ENCODE peak calls at places on chromosomes 7 and 10, in five cellular contexts. L is lower lobe of right lung, X is body of pancreas, O is choroid plexus epithelial cell, D is osteocyte. G is an unnamed sample.

GRCh38 chr7:5552123-5552522 is 128.5 kb upstream of the TNRC18 start:
- DNase-seq in L (no peak), O (no peak), X (no peak), D (no peak), G (no peak)

GRCh38 chr7:93921190-93921585 is 347 bp upstream of the GNG11 start:
- DNase-seq in X (no peak), L (no peak), O (no peak), D (no peak), G (no peak)

GRCh38 chr7:157788573-157788972 is 451.8 kb downstream of the DNAJB6 start:
- DNase-seq in D (no peak), L (no peak), O (no peak), X (no peak), G (no peak)

GRCh38 chr7:80273327-80273726 is 138.7 kb downstream of the GNAI1 start:
- DNase-seq in L (no peak), X (no peak), D (no peak), O (peak), G (no peak)

GRCh38 chr10:123782549-123782948 is 109.1 kb downstream of the CPXM2 start:
- DNase-seq in D (no peak), X (no peak), O (no peak), L (no peak), G (no peak)

GRCh38 chr7:112757337-112757736 is 32.9 kb downstream of the TMEM168 start:
- DNase-seq in D (no peak), X (no peak), L (no peak), O (no peak), G (no peak)

GRCh38 chr7:28497026-28497425 is 84.7 kb downstream of the CREB5 start:
- DNase-seq in D (no peak), X (no peak), L (no peak), O (no peak), G (no peak)

GRCh38 chr7:111324228-111324627 is 233.3 kb downstream of the LRRN3 start:
- DNase-seq in D (no peak), L (no peak), O (no peak), X (no peak), G (no peak)

GRCh38 chr10:49325916-49326783 is 27.2 kb downstream of the C10orf71 start:
- DNase-seq in O (no peak), L (no peak), D (peak), X (no peak), G (peak)

GRCh38 chr7:105829681-105830322 is 46.6 kb downstream of the ATXN7L1 start:
- DNase-seq in O (peak), L (no peak), D (no peak), X (no peak), G (no peak)

GRCh38 chr10:36172574-36172973 is 530.5 kb upstream of the FZD8 start:
- DNase-seq in X (no peak), O (peak), D (no peak), L (no peak), G (peak)

GRCh38 chr10:97888641-97889262 is 39.1 kb downstream of the GOLGA7B start:
- DNase-seq in X (no peak), D (no peak), L (peak), O (peak), G (no peak)

DNA sequence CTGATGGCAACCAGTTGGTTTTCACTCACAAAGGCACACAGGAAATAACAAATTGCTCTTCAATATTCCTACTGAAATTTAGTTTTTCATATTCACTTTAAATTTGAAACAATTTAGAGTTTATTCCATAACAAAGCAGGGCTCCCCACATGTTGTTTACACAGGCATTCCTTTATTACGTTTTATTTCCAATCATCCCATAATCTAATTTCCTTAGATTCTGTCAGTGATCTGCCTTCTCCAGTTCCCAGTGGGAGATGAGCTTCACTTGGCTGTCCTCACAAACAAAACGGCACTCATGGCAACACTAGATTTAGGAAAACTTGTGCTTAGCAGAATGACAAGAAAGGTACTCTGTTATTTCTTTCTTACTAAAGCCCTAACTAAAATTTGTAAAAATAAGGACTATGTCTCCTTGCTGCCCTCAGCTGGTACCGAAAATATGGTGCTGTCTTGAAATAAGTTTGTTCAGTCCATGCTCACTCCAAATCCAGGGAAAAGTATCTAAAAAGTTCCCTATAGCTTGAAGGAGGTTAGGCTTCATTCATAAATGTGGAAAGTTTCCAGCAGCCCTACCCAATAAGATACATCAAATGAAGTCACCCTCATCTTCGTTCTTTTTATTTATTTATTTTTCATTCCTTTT is 23.0 kb downstream of the PHYH start:
- DNase-seq in D (no peak), O (peak), X (no peak), L (no peak), G (no peak)
- TF ChIP-seq CTCF in D (peak), O (peak), X (no peak), L (no peak), G (no peak)

DNA sequence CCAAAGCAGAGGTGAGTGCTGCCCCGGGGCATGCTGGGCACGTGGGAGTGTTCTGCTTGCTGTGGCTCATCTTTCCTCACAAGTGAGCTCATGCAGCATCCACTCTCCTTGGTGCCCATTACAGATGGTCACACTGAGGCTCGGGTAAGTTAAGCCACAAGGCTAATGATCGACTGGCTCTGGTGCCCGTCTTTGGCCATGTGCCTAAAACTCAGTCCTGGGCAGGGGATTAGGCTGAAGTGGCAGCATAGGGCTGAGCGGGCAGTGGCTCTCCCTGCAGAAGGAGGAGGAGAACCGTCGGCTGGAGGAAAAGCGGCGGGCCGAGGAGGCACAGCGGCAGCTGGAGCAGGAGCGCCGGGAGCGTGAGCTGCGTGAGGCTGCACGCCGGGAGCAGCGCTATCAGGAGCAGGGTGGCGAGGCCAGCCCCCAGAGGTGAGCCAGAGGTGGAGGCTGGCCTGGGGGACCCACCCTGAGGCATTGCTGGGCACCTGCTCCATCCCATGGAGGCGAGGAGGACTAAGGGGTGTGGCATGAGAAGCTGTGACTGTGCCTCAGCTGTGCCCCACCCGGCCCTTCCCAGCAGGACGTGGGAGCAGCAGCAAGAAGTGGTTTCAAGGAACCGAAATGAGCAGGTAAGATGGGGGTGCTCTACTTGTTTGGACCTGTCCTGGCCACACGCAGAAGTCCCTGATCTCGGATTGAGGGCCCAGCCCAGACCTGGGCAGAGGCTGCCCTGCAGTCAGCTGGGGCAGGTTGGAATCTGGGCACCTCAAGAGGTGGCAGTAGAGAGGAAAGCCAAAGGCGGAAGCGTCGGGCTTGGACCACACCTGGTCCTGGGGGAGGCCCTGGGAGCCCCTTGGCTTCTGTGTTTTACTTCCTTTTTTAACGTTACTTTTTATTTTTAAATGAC is 7.3 kb downstream of the PGAM2 start:
- DNase-seq in X (peak), D (no peak), O (no peak), L (no peak), G (no peak)
- TF ChIP-seq CTCF in X (no peak), D (no peak), O (no peak), L (no peak), G (no peak)

DNA sequence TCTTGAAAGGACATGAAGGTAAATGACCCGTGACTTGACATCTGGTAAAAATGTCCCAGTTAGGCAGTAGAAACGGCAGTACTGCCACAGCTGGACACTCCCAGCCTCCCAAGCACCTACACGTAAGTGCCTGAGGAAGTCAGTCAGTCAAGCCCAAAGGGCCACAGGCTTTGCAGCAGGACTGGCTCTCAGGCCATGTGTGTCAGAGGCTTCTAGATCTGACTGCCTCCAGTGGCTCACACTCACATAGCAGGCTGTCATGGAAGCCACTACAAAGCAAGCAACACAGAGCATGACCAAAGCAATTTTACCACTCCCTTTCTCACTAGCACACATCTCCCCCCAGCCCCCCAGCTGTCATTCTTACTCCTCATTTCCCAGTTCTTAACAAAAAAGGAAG is 17.8 kb upstream of the CCNJ start:
- DNase-seq in D (no peak), X (no peak), L (no peak), O (peak), G (no peak)
- TF ChIP-seq CTCF in D (peak), X (no peak), L (no peak), O (peak), G (no peak)

DNA sequence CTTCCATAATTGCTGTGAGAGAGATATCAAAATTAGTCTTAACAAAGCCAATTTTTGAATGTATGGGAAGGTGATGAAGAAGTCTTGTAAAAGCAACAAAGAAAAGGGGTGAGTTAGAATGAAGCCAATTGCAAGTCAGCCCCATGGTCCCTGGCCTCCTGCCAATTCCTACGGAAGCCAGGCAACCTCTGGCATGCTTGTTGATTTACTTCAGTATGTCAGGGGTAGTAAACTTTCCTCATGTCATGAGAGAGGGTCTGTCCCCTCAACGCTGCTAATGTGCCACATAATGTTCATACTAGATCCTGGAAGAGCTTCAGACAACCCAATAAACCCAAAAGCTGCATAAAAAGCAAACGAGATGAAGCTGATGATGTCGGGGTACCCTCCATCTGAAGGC is 159.1 kb upstream of the YAE1 start:
- DNase-seq in L (no peak), O (peak), D (no peak), X (no peak), G (no peak)
- TF ChIP-seq CTCF in L (no peak), O (no peak), D (no peak), X (no peak), G (no peak)

GRCh38 chr10:29734980-29735627 is 100.3 kb upstream of the SVIL start:
- DNase-seq in X (peak), D (peak), L (peak), O (peak), G (peak)

GRCh38 chr10:29736325-29737208 is 101.8 kb upstream of the SVIL start:
- DNase-seq in L (peak), O (peak), D (peak), X (peak), G (peak)

GRCh38 chr10:29735628-29736324 is 101.0 kb upstream of the SVIL start:
- DNase-seq in L (peak), O (peak), D (peak), X (peak), G (peak)

GRCh38 chr10:29734640-29734979 is 99.8 kb upstream of the SVIL start:
- DNase-seq in O (no peak), X (no peak), L (no peak), D (no peak), G (no peak)

DNA sequence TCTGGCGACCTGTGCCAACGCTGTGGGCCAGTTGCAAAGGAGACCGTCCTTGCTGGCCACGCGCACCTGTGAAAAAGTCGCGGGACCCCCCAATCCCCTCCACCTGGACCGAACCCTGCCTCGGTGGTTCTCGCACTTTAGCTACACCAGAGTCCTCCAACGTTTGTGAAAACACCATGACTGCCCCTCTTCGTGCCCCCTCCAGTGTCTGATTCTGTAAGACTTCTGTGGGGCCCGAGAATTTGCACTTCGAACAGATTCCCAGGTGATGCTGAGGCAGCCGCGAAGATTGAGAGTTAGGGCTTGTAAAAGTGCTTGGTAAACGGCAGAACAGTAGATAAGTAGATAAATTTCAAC is 102.4 kb upstream of the SVIL start:
- DNase-seq in X (no peak), L (no peak), D (no peak), O (no peak), G (no peak)
- TF ChIP-seq CTCF in X (no peak), L (no peak), D (no peak), O (no peak), G (no peak)

DNA sequence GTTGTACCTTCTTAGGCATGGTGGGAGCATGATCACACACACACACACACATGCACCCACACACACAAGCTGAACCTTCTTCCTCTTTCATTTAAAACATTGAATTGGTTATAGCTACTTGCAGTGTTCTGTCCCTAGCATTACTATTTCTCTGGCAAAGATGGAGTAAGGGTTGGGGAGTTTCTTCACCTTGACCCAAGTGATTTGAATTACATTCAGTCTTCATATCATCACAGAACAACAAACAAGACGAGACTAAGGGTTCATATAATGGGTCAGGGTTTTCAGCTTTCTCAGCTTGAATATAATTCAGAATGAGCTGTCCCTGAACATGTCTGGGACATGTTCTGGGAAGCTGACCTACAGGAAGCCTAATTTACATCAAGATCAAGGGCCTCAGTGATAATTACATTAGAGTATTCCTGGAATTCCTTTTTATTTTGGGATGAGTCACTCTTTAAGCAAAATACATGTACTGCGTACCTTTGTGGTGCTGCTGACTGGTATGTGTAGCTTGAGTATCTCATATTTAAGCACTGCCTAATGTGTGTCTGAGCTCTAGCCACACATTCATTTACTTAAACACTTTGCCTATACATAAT is 213.5 kb upstream of the TMEM229A start:
- DNase-seq in D (no peak), O (peak), X (no peak), L (no peak), G (no peak)
- TF ChIP-seq CTCF in D (no peak), O (no peak), X (no peak), L (no peak), G (no peak)

GRCh38 chr10:121236621-121237020 is 361.6 kb downstream of the FGFR2 start:
- DNase-seq in O (no peak), X (no peak), L (no peak), D (no peak), G (no peak)

GRCh38 chr10:121240011-121240410 is 358.2 kb downstream of the FGFR2 start:
- DNase-seq in L (peak), X (no peak), O (no peak), D (no peak), G (no peak)

GRCh38 chr10:121240556-121240955 is 357.7 kb downstream of the FGFR2 start:
- DNase-seq in L (no peak), X (no peak), D (no peak), O (no peak), G (no peak)

GRCh38 chr10:121235692-121236091 is 362.6 kb downstream of the FGFR2 start:
- DNase-seq in L (no peak), O (no peak), X (no peak), D (no peak), G (no peak)

DNA sequence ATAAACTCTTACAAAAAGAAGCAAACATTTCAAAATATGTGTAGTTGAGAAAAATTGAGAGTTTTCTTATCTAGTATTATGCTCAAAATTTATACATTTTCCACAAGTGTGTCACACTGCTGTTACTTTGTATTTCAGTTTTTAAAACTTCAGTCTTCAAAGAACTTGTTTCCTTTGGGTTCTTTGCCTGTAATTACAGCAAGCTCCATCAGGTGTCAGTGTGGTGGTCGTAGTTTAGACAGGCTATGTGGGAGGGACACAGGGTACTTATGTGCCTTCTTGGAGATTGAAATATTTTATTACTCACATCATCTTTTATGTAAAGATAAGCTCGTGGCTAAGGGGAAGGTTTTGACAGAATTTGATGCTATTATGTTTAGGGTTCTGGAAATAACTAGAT is 360.5 kb downstream of the FGFR2 start:
- DNase-seq in D (no peak), L (no peak), O (no peak), X (no peak), G (no peak)
- TF ChIP-seq CTCF in D (no peak), L (no peak), O (no peak), X (no peak), G (no peak)